ENCODE peak calls at places on chromosomes 11 and 22, in four cellular contexts. G is lower lobe of right lung, H is HFF-Myc, E is AG04449. D is an unnamed sample.

GRCh38 chr11:116421529-116422185 is 351.1 kb downstream of the BUD13 start:
- DNase-seq in G (no peak), E (no peak), H (no peak), D (peak)

GRCh38 chr22:37101311-37102063 is 8.0 kb downstream of the TMPRSS6 start:
- DNase-seq in G (no peak), H (no peak), E (no peak), D (no peak)

GRCh38 chr11:80441821-80442220 is 1001.0 kb upstream of the TENM4 start:
- DNase-seq in E (no peak), H (no peak), G (no peak), D (no peak)

GRCh38 chr11:79206951-79207350 is 233.9 kb downstream of the TENM4 start:
- DNase-seq in E (no peak), H (no peak), G (no peak), D (no peak)

GRCh38 chr11:21566521-21567100 is 626.3 kb upstream of the ANO5 start:
- DNase-seq in G (no peak), H (no peak), E (no peak), D (no peak)

GRCh38 chr11:66020618-66021357 is 5.5 kb downstream of the CATSPER1 start:
- DNase-seq in G (peak), H (no peak), E (peak), D (no peak)

GRCh38 chr11:74257934-74258553 is 53.4 kb downstream of the P4HA3 start:
- DNase-seq in E (no peak), G (no peak), H (no peak), D (peak)

GRCh38 chr11:68506908-68507307 is 46.4 kb downstream of the PPP6R3 start:
- DNase-seq in H (no peak), G (no peak), E (no peak), D (no peak)

GRCh38 chr11:110000045-110000502 is 93.1 kb upstream of the ZC3H12C start:
- DNase-seq in H (peak), G (no peak), E (peak), D (no peak)

GRCh38 chr11:9861860-9862725 is 198.2 kb downstream of the SWAP70 start:
- DNase-seq in E (peak), G (no peak), H (peak), D (peak)
- TF ChIP-seq CTCF in E (peak), G (peak), H (peak), D (peak)

GRCh38 chr22:25890651-25891050 is 148.7 kb downstream of the MYO18B start:
- DNase-seq in G (no peak), E (no peak), H (no peak), D (no peak)

GRCh38 chr22:25895678-25896077 is 153.7 kb downstream of the MYO18B start:
- DNase-seq in E (no peak), G (no peak), H (no peak), D (no peak)

GRCh38 chr22:25896098-25896497 is 154.1 kb downstream of the MYO18B start:
- DNase-seq in H (no peak), E (no peak), G (no peak), D (no peak)

GRCh38 chr22:25896592-25896991 is 154.6 kb downstream of the MYO18B start:
- DNase-seq in E (no peak), H (no peak), G (no peak), D (no peak)

DNA sequence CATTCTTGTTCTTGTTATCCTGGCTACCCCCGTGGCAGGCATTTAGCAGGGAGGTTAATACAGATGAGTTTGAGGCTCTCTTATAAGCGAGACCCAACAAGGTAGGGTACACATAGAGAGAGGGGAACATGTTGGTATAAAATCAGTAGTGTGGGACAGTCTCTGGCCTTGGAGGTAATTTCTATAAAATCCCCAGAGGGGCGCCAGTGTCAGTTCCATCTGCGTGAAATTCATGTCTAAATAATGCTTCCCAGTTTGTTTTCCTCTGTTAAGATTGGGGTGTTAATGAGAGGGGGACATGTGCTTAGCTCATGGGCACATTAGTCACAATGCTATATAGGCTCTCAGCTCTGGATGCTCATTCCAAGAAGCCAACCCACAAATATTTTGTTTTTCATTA is 150.7 kb downstream of the MYO18B start:
- DNase-seq in H (no peak), G (no peak), E (no peak), D (no peak)
- TF ChIP-seq CTCF in H (no peak), G (no peak), E (no peak), D (no peak)

DNA sequence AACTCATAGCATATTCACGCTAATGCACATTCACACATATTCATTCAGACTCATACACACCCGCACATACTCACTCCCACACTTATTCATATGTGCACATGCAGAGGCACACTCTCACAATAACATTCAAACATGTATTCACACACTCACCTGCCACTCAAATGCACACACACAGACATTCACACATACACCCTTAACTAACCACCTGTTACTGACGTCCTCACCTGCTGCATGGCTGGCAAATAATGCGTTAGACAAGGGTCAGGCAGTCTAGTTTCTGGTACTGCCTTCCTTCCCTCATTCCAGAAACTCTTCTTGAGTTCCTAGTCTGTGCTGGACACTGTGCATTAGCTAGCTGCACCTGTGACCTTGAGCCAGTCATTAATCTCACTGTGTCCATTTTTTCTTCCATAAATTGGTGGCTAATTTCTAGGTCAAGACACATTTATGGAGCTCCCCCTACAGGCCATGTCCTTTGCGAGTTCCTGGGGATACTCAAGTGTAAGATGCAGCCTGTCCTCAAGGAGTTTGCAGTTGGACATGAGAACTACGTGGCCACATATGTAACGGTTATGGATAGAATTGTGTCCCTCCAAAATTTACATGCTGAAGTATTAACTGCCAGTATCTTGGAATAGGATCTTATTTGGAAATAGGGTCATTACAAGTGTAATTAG is 34.5 kb upstream of the SEZ6L start:
- DNase-seq in H (no peak), G (no peak), E (no peak), D (no peak)
- TF ChIP-seq CTCF in H (peak), G (no peak), E (no peak), D (no peak)

GRCh38 chr11:9615031-9615451 is 41.6 kb downstream of the WEE1 start:
- DNase-seq in H (no peak), G (no peak), E (no peak), D (no peak)

GRCh38 chr11:9613830-9614762 is 40.6 kb downstream of the WEE1 start:
- DNase-seq in E (peak), H (peak), G (peak), D (peak)

GRCh38 chr11:9616042-9616640 is 42.7 kb downstream of the WEE1 start:
- DNase-seq in E (no peak), H (no peak), G (no peak), D (no peak)

GRCh38 chr11:9609841-9610240 is 36.4 kb downstream of the WEE1 start:
- DNase-seq in H (no peak), E (no peak), G (no peak), D (no peak)

DNA sequence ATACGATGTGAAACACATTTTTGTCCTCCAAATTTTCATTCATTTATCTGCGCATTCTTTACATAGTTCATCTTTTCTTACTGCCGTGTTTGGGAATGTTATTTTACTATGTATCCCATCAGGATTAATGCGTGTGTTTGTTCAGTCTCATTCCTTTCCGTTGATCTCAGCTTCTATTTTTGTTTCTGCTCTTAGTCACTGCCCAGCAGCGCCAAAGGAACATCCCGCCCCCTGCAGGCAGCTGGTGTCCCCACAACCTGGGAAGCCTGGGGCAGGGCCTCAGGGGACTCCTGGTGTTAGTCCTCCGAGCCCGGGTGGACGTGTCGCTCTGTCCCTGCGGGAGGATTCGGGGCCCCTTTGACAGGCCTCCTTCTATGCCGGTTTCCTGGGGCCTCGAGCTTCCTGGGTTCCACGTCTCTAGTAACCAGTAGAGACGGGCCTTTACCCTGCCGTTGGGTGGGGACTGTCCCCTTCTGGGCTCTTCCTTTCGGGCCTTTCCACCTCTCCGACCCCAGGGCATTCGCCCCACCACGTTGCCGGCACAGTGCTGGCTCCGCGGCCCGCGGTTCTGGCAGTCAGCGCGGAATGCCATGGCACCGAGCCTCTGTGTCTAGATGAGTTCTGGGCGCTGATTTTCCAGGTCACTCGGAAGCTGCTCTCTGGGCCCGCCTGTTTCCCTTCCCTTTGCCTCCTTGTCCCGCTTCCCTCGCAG is 39.8 kb downstream of the WEE1 start:
- DNase-seq in G (peak), E (peak), H (peak), D (peak)
- TF ChIP-seq CTCF in G (peak), E (peak), H (peak), D (peak)

GRCh38 chr11:75399344-75400109 is at the start of gene RPS3:
- DNase-seq in E (peak), G (peak), H (peak), D (peak)
- TF ChIP-seq CTCF in E (peak), G (no peak), H (no peak), D (no peak)

GRCh38 chr11:20090654-20091374 is 69.5 kb downstream of the DBX1 start:
- DNase-seq in H (no peak), E (no peak), G (no peak), D (no peak)

GRCh38 chr11:20089796-20090653 is 70.2 kb downstream of the DBX1 start:
- DNase-seq in G (no peak), E (no peak), H (no peak), D (no peak)

GRCh38 chr11:20097319-20098221 is 62.7 kb downstream of the DBX1 start:
- DNase-seq in E (peak), H (peak), G (no peak), D (no peak)

GRCh38 chr11:20095189-20095588 is 65.1 kb downstream of the DBX1 start:
- DNase-seq in E (no peak), G (no peak), H (no peak), D (no peak)

GRCh38 chr11:20093775-20094174 is 66.5 kb downstream of the DBX1 start:
- DNase-seq in E (no peak), G (no peak), H (no peak), D (no peak)
- TF ChIP-seq CTCF in E (no peak), G (no peak), H (no peak), D (no peak)

DNA sequence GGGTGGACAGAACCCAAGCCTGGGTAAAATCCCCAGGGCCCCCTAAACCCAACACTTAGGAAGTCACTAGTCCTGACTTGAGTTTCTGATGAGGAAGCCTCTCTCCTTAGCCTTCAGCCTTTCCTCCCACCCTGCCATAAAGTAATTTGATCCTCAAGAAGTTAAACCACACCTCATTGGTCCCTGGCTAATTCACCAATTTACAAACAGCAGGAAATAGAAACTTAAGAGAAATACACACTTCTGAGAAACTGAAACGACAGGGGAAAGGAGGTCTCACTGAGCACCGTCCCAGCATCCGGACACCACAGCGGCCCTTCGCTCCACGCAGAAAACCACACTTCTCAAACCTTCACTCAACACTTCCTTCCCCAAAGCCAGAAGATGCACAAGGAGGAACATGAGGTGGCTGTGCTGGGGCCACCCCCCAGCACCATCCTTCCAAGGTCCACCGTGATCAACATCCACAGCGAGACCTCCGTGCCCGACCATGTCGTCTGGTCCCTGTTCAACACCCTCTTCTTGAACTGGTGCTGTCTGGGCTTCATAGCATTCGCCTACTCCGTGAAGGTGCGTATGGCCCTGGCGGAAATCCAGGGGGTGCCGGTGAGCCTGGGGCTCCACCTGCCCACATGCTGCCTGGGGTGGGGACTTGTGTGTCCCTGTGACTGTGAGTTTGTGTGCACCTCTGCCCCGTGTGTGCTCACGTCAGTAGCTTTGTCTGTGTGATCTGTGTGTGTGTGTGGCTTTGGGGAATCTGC is at the start of gene IFITM1:
- DNase-seq in H (peak), E (peak), G (peak), D (no peak)
- TF ChIP-seq CTCF in H (no peak), E (no peak), G (no peak), D (no peak)

GRCh38 chr11:44464741-44465140 is 100.7 kb upstream of the CD82 start:
- DNase-seq in G (no peak), H (no peak), E (no peak), D (no peak)
- TF ChIP-seq CTCF in G (no peak), H (no peak), E (no peak), D (no peak)